ENCODE peak calls at places on chromosomes 5 and 9, in seven cellular contexts. P, N, B, X, Z, S and F are unnamed samples.

GRCh38 chr5:150144211-150144801 is 11.3 kb downstream of the PDGFRB start:
- DNase-seq in P (no peak), N (no peak), B (no peak), X (peak; percentile 63), Z (no peak), S (no peak), F (peak; percentile 27)

GRCh38 chr9:108850293-108850897 is 5.4 kb downstream of the ACTL7B start:
- DNase-seq in P (no peak), N (no peak), B (peak; percentile 44), X (no peak), Z (no peak), S (no peak), F (peak; percentile 37)

GRCh38 chr5:54722846-54723433 is 205.4 kb downstream of the SNX18 start:
- DNase-seq in P (no peak), N (no peak), B (peak; percentile 30), X (no peak), Z (no peak), S (no peak), F (no peak)

GRCh38 chr5:56625577-56625976 is 189.8 kb upstream of the MAP3K1 start:
- DNase-seq in P (no peak), N (no peak), B (peak; percentile 82), X (no peak), Z (no peak), S (no peak), F (no peak)

GRCh38 chr5:90871356-90871755 is 312.8 kb downstream of the ADGRV1 start:
- DNase-seq in P (no peak), N (no peak), B (no peak), X (no peak), Z (no peak), S (no peak), F (no peak)

GRCh38 chr9:121574771-121575519 is 75.3 kb upstream of the GGTA1 start:
- DNase-seq in P (no peak), N (no peak), B (no peak), X (no peak), Z (no peak), S (no peak), F (no peak)

GRCh38 chr5:156414381-156414780 is 87.4 kb downstream of the SGCD start:
- DNase-seq in P (no peak), N (no peak), B (no peak), X (no peak), Z (no peak), S (no peak), F (peak; percentile 30)

GRCh38 chr5:131361677-131362315 is 97.9 kb downstream of the CDC42SE2 start:
- DNase-seq in P (no peak), N (no peak), B (no peak), X (no peak), Z (no peak), S (no peak), F (no peak)

GRCh38 chr5:143023447-143024096 is 253.4 kb downstream of the ARHGAP26 start:
- DNase-seq in P (peak; percentile 39), N (no peak), B (no peak), X (no peak), Z (peak; percentile 20), S (no peak), F (peak; percentile 52)

GRCh38 chr5:135246923-135247795 is 151.9 kb downstream of the MACROH2A1 start:
- DNase-seq in P (no peak), N (no peak), B (peak; percentile 99), X (peak; percentile 43), Z (no peak), S (peak; percentile 48), F (peak; percentile 43)

GRCh38 chr9:35552837-35553236 is 52.2 kb upstream of the TESK1 start:
- DNase-seq in P (no peak), N (no peak), B (peak; percentile 75), X (no peak), Z (no peak), S (no peak), F (no peak)

GRCh38 chr5:125321654-125322053 is 575.2 kb upstream of the ZNF608 start:
- DNase-seq in P (no peak), N (no peak), B (no peak), X (no peak), Z (no peak), S (no peak), F (no peak)

GRCh38 chr9:136122425-136123383 is 4.0 kb upstream of the TMEM250 start:
- DNase-seq in P (peak; percentile 74), N (no peak), B (peak; percentile 63), X (peak; percentile 84), Z (peak; percentile 74), S (peak; percentile 94), F (peak; percentile 87)

GRCh38 chr9:80082213-80082612 is 510.4 kb downstream of the TLE4 start:
- DNase-seq in P (no peak), N (no peak), B (no peak), X (no peak), Z (no peak), S (no peak), F (no peak)

GRCh38 chr9:109923371-109923770 is 143.4 kb downstream of the PALM2AKAP2 start:
- DNase-seq in P (no peak), N (no peak), B (no peak), X (no peak), Z (no peak), S (no peak), F (no peak)

GRCh38 chr5:149310947-149311675 is 34.2 kb upstream of the GRPEL2 start:
- DNase-seq in P (no peak), N (no peak), B (peak; percentile 45), X (no peak), Z (no peak), S (no peak), F (no peak)

GRCh38 chr5:157820593-157821252 is 38.2 kb downstream of the CLINT1 start:
- DNase-seq in P (no peak), N (peak; percentile 7), B (peak; percentile 66), X (no peak), Z (no peak), S (no peak), F (peak; percentile 35)

GRCh38 chr9:123111977-123112869 is 78.8 kb downstream of the GPR21 start:
- DNase-seq in P (no peak), N (no peak), B (no peak), X (no peak), Z (no peak), S (peak; percentile 79), F (no peak)

GRCh38 chr5:178404987-178405386 is 172.4 kb upstream of the PHYKPL start:
- DNase-seq in P (no peak), N (no peak), B (no peak), X (no peak), Z (no peak), S (no peak), F (no peak)

GRCh38 chr9:5698810-5699556 is 70.1 kb downstream of the RIC1 start:
- DNase-seq in P (no peak), N (no peak), B (no peak), X (no peak), Z (no peak), S (no peak), F (no peak)

GRCh38 chr5:80372780-80373179 is 35.1 kb upstream of the ZFYVE16 start:
- DNase-seq in P (no peak), N (no peak), B (no peak), X (no peak), Z (no peak), S (no peak), F (peak; percentile 81)

GRCh38 chr9:97954550-97954989 is 16.6 kb upstream of the HEMGN start:
- DNase-seq in P (peak; percentile 28), N (peak; percentile 10), B (peak; percentile 58), X (no peak), Z (no peak), S (no peak), F (peak; percentile 35)

GRCh38 chr5:160970605-160971191 is 118.7 kb upstream of the ATP10B start:
- DNase-seq in P (no peak), N (no peak), B (peak; percentile 7), X (no peak), Z (no peak), S (no peak), F (no peak)

GRCh38 chr5:178817506-178817905 is 42.2 kb upstream of the ZNF354B start:
- DNase-seq in P (no peak), N (no peak), B (no peak), X (no peak), Z (no peak), S (no peak), F (no peak)

GRCh38 chr5:66606713-66607112 is 10.5 kb downstream of the MAST4 start:
- DNase-seq in P (no peak), N (no peak), B (no peak), X (no peak), Z (no peak), S (no peak), F (no peak)

GRCh38 chr5:179759961-179760541 is 27.4 kb downstream of the MAML1 start:
- DNase-seq in P (peak; percentile 8), N (no peak), B (no peak), X (no peak), Z (no peak), S (peak; percentile 14), F (peak; percentile 30)

GRCh38 chr9:93207326-93207814 is 23.4 kb downstream of the WNK2 start:
- DNase-seq in P (no peak), N (no peak), B (peak; percentile 12), X (no peak), Z (no peak), S (peak; percentile 71), F (peak; percentile 80)

GRCh38 chr9:5578698-5579085 is 50.2 kb upstream of the RIC1 start:
- DNase-seq in P (no peak), N (no peak), B (peak; percentile 11), X (no peak), Z (no peak), S (no peak), F (no peak)

GRCh38 chr9:128891354-128892222 is 9.7 kb downstream of the LRRC8A start:
- DNase-seq in P (no peak), N (no peak), B (peak; percentile 33), X (no peak), Z (no peak), S (no peak), F (no peak)

GRCh38 chr5:74767579-74767913 is 497 bp downstream of the NSA2 start:
- DNase-seq in P (peak; percentile 10), N (no peak), B (peak; percentile 55), X (no peak), Z (peak; percentile 22), S (no peak), F (peak; percentile 47)

GRCh38 chr9:1001838-1002237 is 25.4 kb downstream of the DMRT3 start:
- DNase-seq in P (no peak), N (no peak), B (no peak), X (no peak), Z (no peak), S (no peak), F (no peak)

GRCh38 chr5:113804943-113805342 is 291.4 kb downstream of the YTHDC2 start:
- DNase-seq in P (no peak), N (no peak), B (no peak), X (no peak), Z (no peak), S (no peak), F (no peak)

GRCh38 chr5:159971038-159971437 is 37.9 kb upstream of the TTC1 start:
- DNase-seq in P (no peak), N (no peak), B (peak; percentile 75), X (no peak), Z (no peak), S (no peak), F (no peak)